ENCODE peak calls at places on chromosomes 2 and 18, in four cellular contexts. F is CD8-positive, alpha-beta T cell; B is kidney; M is RWPE2. T is an unnamed sample.

GRCh38 chr2:59993721-59994120 is 559.7 kb downstream of the BCL11A start:
- DNase-seq in F (no peak), B (no peak), M (no peak), T (no peak)

GRCh38 chr2:152098798-152099654 is at the start of gene CACNB4:
- DNase-seq in F (no peak), B (no peak), M (no peak), T (no peak)

GRCh38 chr18:37322497-37323035 is 243.0 kb downstream of the CELF4 start:
- DNase-seq in F (no peak), B (no peak), M (no peak), T (no peak)

GRCh38 chr2:204150695-204151240 is 214.2 kb downstream of the ICOS start:
- DNase-seq in F (no peak), B (no peak), M (no peak), T (no peak)

GRCh38 chr2:203551653-203552250 is 16.7 kb upstream of the RAPH1 start:
- DNase-seq in F (no peak), B (no peak), M (no peak), T (no peak)

GRCh38 chr2:240182476-240182875 is 42.0 kb upstream of the OTOS start:
- DNase-seq in F (no peak), B (no peak), M (peak; percentile 17), T (no peak)

GRCh38 chr2:97906309-97906708 is 89.4 kb downstream of the TMEM131 start:
- DNase-seq in F (no peak), B (no peak), M (no peak), T (no peak)

GRCh38 chr18:47978141-47978540 is 47.7 kb upstream of the SMAD2 start:
- DNase-seq in F (no peak), B (no peak), M (no peak), T (no peak)

GRCh38 chr2:241774419-241775222 is 2.0 kb upstream of the GAL3ST2 start:
- DNase-seq in F (peak; percentile 4), B (no peak), M (peak; percentile 70), T (no peak)

GRCh38 chr2:83994767-83995166 is 464.3 kb downstream of the SUCLG1 start:
- DNase-seq in F (no peak), B (no peak), M (no peak), T (no peak)

GRCh38 chr2:124027182-124027581 is 2.1 kb downstream of the CNTNAP5 start:
- DNase-seq in F (no peak), B (no peak), M (no peak), T (peak; percentile 33)

GRCh38 chr2:217106650-217107014 is 246.8 kb upstream of the TNP1 start:
- DNase-seq in F (no peak), B (no peak), M (no peak), T (no peak)

GRCh38 chr2:50787636-50788035 is 244.3 kb downstream of the NRXN1 start:
- DNase-seq in F (no peak), B (no peak), M (no peak), T (no peak)

GRCh38 chr2:95025406-95026319 is at the start of gene MAL:
- DNase-seq in F (peak; percentile 64), B (peak; percentile 84), M (no peak), T (no peak)

GRCh38 chr2:201618744-201619654 is 24.3 kb downstream of the TMEM237 start:
- DNase-seq in F (no peak), B (peak; percentile 89), M (peak; percentile 57), T (no peak)
- TF ChIP-seq CTCF in F (no peak), B (peak; percentile 32), M (peak; percentile 36), T (no peak)

GRCh38 chr2:234451852-234452625 is 44.8 kb downstream of the ARL4C start:
- DNase-seq in F (no peak), B (no peak), M (no peak), T (no peak)

GRCh38 chr2:234448506-234449169 is 48.2 kb downstream of the ARL4C start:
- DNase-seq in F (no peak), B (no peak), M (no peak), T (no peak)

GRCh38 chr2:234447963-234448362 is 48.9 kb downstream of the ARL4C start:
- DNase-seq in F (no peak), B (no peak), M (no peak), T (no peak)

GRCh38 chr2:234451242-234451641 is 45.6 kb downstream of the ARL4C start:
- DNase-seq in F (no peak), B (no peak), M (no peak), T (no peak)

GRCh38 chr2:234450431-234451095 is 46.3 kb downstream of the ARL4C start:
- DNase-seq in F (no peak), B (no peak), M (no peak), T (no peak)
- H3K4me1 ChIP-seq in F (peaks cover 77% of the 10 kb centered on the region), B (no peaks in the 10 kb centered on the region), M (peaks cover 28% of the 10 kb centered on the region), T (peaks cover 6% of the 10 kb centered on the region)

DNA sequence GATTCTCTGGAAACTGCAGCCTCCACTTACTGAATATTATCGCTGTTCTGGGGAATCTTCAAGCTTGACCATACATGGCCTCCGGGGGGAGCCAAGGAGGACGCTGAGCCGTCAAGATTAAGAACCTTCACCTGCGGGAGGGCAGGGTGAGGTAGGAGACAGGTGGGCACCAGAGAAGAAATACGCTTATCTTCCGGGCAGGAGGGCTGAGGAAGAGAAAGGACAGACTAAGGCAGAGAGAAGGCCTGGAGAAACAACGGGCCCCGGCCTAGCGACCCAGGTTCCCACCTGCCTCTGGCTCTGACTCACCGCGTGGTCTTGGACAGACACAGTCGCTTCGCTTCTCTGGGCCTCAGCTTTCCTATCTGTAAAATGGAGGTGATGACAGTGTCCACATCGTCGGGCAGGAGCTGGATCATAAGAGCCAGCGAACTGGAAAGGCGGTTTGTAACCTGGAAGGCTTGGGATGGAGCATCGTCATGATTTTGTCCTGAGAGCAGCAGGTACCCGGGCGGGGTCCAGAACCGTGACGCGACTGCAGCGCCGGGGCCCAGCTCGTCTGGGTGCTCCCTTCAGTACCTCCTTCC is 659 bp downstream of the ZNF142 start:
- DNase-seq in F (peak; percentile 39), B (no peak), M (no peak), T (no peak)
- TF ChIP-seq CTCF in F (no peak), B (peak; percentile 13), M (peak; percentile 68), T (peak; percentile 81)

GRCh38 chr2:236088368-236089057 is 79.7 kb downstream of the GBX2 start:
- DNase-seq in F (no peak), B (no peak), M (no peak), T (no peak)

GRCh38 chr2:236085647-236086046 is 82.5 kb downstream of the GBX2 start:
- DNase-seq in F (no peak), B (no peak), M (no peak), T (no peak)

GRCh38 chr2:236086971-236087465 is 81.2 kb downstream of the GBX2 start:
- DNase-seq in F (no peak), B (no peak), M (no peak), T (no peak)

GRCh38 chr2:236085211-236085610 is 83.0 kb downstream of the GBX2 start:
- DNase-seq in F (no peak), B (no peak), M (no peak), T (no peak)

GRCh38 chr2:236086403-236086970 is 81.7 kb downstream of the GBX2 start:
- DNase-seq in F (no peak), B (no peak), M (no peak), T (no peak)
- H3K4me1 ChIP-seq in F (no peaks in the 10 kb centered on the region), B (no peaks in the 10 kb centered on the region), M (peaks cover 7% of the 10 kb centered on the region), T (no peaks in the 10 kb centered on the region)

T was measured in Panc1.